ENCODE peak calls at places on chromosomes 1 and 21, in eight cellular contexts. L is neural progenitor cell, R is fibroblast of the aortic adventitia, M is tibial nerve, H is cardiac fibroblast, K is mesothelial cell of epicardium, D is thyroid gland, V is Peyer's patch. A is an unnamed sample.

GRCh38 chr1:244768804-244769203 is 66.7 kb upstream of the COX20 start:
- DNase-seq in L (no peak), R (no peak), M (no peak), H (no peak), K (no peak), D (no peak), V (no peak), A (no peak)

GRCh38 chr1:55751776-55752175 is 536.6 kb upstream of the USP24 start:
- DNase-seq in L (no peak), R (peak), M (no peak), H (no peak), K (no peak), D (no peak), V (no peak), A (no peak)

GRCh38 chr1:157045251-157046218 is at the start of gene ARHGEF11:
- DNase-seq in L (peak), R (peak), M (peak), H (peak), K (peak), D (peak), V (peak), A (peak)

GRCh38 chr1:44154049-44154448 is 12.6 kb upstream of the KLF18 start:
- DNase-seq in L (peak), R (peak), M (no peak), H (no peak), K (no peak), D (no peak), V (no peak), A (no peak)

GRCh38 chr1:12587981-12588620 is 29.9 kb downstream of the DHRS3 start:
- DNase-seq in L (no peak), R (no peak), M (no peak), H (peak), K (no peak), D (no peak), V (no peak), A (no peak)

GRCh38 chr1:209854196-209854595 is 26.4 kb downstream of the UTP25 start:
- DNase-seq in L (no peak), R (no peak), M (no peak), H (no peak), K (no peak), D (peak), V (no peak), A (no peak)

GRCh38 chr1:158095737-158096335 is 84.9 kb upstream of the CD1D start:
- DNase-seq in L (peak), R (peak), M (no peak), H (peak), K (no peak), D (no peak), V (no peak), A (no peak)

GRCh38 chr1:91757760-91758545 is 128.0 kb downstream of the TGFBR3 start:
- DNase-seq in L (no peak), R (peak), M (no peak), H (no peak), K (no peak), D (no peak), V (no peak), A (no peak)

GRCh38 chr1:26677306-26678115 is 18.3 kb upstream of the ARID1A start:
- DNase-seq in L (peak), R (peak), M (peak), H (peak), K (peak), D (peak), V (peak), A (peak)

DNA sequence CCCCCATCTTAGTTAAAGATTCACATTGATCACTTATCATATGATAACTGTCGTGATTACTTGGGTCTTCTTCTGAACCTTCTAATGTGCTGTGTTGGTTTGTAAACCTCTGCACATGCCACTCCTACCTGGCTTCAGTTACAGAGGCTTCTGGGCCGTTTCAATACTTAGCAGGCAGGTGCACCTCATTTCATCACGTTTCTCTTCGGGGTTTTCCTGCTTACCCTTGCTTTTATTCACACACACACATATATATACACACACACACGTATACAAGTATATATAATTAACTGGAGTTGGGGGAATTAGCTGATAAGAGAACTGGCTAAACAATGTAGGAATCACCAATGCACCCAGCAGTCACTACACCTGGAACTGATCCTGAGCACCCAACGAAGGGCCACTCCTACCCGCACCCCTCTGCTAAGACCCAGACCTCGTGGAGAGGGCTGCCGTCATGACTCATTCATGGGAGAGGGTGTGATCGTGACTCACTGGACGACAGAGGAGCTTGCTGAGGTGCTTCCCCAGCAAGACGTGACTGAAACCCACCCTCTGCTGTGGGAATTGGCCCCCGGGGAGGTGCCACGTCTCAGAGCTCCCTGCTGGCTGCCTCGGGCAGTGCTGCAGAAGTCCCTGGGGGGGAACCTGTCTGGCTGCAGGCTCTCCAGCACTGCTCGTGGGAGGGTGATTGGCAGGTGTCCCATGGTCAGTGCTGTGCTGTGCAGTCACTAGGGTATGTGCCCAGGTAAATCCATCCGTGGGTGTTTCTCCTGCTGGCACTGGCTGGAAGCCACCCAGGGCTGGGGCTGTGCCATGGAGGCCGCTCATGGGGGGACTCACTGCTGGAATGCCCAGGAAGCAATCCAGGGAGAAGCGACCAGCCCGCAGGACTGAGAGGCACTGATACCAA is 166.6 kb downstream of the DYRK1A start:
- DNase-seq in L (no peak), R (peak), M (no peak), H (peak), K (no peak), D (peak), V (no peak), A (peak)
- TF ChIP-seq CTCF in L (no peak), R (no peak), M (no peak), H (peak), K (no peak), D (peak), V (peak), A (no peak)

GRCh38 chr1:206551296-206551984 is 44.1 kb downstream of the RASSF5 start:
- DNase-seq in L (no peak), R (peak), M (no peak), H (no peak), K (no peak), D (no peak), V (no peak), A (no peak)

GRCh38 chr1:206554201-206554600 is 46.9 kb downstream of the RASSF5 start:
- DNase-seq in L (no peak), R (no peak), M (no peak), H (no peak), K (no peak), D (no peak), V (no peak), A (no peak)

GRCh38 chr1:206554833-206555472 is 47.6 kb downstream of the RASSF5 start:
- DNase-seq in L (no peak), R (no peak), M (no peak), H (no peak), K (no peak), D (no peak), V (no peak), A (no peak)

GRCh38 chr1:206550446-206550845 is 43.1 kb downstream of the RASSF5 start:
- DNase-seq in L (no peak), R (no peak), M (no peak), H (no peak), K (no peak), D (no peak), V (no peak), A (no peak)

DNA sequence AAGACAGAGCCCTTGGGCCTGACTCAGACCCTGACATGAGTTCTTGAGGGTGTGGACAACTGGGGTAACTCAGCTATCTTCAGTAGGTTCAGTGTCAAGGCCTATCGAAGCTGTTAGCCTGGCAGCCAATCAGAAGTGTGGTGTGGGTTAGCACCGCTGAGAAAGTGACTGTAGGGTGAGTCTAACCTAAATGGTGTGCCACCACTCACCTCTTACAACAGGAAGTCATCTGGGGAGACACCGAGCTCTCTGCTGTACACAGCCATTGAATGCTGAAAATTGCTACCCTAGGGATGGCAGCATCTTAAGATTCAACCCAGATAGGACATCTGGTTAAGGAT is 44.6 kb downstream of the RASSF5 start:
- DNase-seq in L (no peak), R (no peak), M (no peak), H (no peak), K (no peak), D (no peak), V (peak), A (no peak)
- TF ChIP-seq CTCF in L (no peak), R (no peak), M (no peak), H (no peak), K (no peak), D (no peak), V (no peak), A (no peak)

GRCh38 chr1:22594396-22594795 is 31.1 kb downstream of the EPHA8 start:
- DNase-seq in L (no peak), R (no peak), M (no peak), H (no peak), K (no peak), D (no peak), V (no peak), A (no peak)
- TF ChIP-seq CTCF in L (no peak), R (no peak), M (no peak), H (no peak), K (no peak), D (no peak), V (no peak), A (no peak)

GRCh38 chr1:43143441-43143888 is 28.6 kb downstream of the EBNA1BP2 start:
- DNase-seq in L (peak), R (no peak), M (no peak), H (peak), K (no peak), D (no peak), V (no peak), A (no peak)
- TF ChIP-seq CTCF in L (peak), R (no peak), M (no peak), H (peak), K (peak), D (no peak), V (no peak), A (no peak)

GRCh38 chr1:94329986-94330385 is 88.2 kb upstream of the ABCD3 start:
- DNase-seq in L (peak), R (peak), M (no peak), H (peak), K (no peak), D (no peak), V (no peak), A (no peak)
- TF ChIP-seq CTCF in L (peak), R (peak), M (peak), H (peak), K (peak), D (peak), V (no peak), A (peak)

GRCh38 chr1:203463469-203464062 is 12.0 kb upstream of the PRELP start:
- DNase-seq in L (no peak), R (peak), M (no peak), H (peak), K (no peak), D (no peak), V (no peak), A (no peak)
- TF ChIP-seq CTCF in L (peak), R (peak), M (no peak), H (no peak), K (no peak), D (peak), V (no peak), A (no peak)

GRCh38 chr1:51381964-51382363 is 51.6 kb upstream of the TTC39A start:
- DNase-seq in L (no peak), R (no peak), M (no peak), H (no peak), K (no peak), D (no peak), V (no peak), A (no peak)
- TF ChIP-seq CTCF in L (no peak), R (no peak), M (no peak), H (no peak), K (no peak), D (no peak), V (no peak), A (no peak)

DNA sequence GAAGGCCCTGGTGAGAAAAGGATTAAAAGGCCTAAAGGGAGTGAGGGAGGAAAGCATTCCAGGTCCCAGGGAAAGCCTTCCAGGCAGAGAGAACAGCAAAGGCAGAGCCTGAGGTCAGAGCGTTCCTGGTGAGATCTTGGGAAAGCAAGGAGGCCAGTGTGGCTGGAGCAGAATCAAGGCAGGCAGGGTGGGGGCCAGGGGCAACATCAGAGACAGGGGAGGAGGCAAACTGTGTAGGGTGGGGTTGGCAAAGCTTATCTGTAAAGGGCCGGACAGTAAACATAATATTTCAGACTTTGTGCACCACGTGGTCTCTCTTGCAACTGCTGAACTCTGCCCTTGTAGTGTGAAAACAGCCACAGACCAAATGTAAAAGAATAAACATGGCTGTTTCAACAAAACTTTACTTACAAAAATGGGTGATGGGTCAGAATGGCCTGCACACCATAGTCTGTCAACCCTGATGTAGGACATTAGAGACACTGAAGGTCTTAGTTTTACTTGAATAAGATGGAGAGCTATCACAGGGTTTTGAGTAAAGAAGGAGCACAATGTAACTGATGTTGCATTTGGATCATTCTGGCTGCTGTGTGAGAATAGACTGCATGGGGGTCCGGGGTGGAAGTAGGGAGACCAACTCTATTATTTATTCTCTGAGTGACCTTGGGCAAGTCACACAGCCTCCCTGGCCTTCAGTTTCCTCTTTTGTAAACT is 13.2 kb upstream of the CPT2 start:
- DNase-seq in L (no peak), R (peak), M (no peak), H (no peak), K (no peak), D (no peak), V (no peak), A (no peak)
- TF ChIP-seq CTCF in L (no peak), R (no peak), M (no peak), H (no peak), K (no peak), D (no peak), V (no peak), A (no peak)